ENCODE peak calls at places on chromosome 11, in seven cellular contexts. V is H9, S is neuronal stem cell, A is IMR-90, H is mesendoderm, I is mesenchymal stem cell, R is H1. Y is an unnamed sample.

GRCh38 chr11:441418-442274 is at the start of gene ANO9:
- DNase-seq in V (peak; percentile 75), S (no peak), A (no peak), H (peak; percentile 32), I (peak; percentile 53), R (peak; percentile 77), Y (peak; percentile 36)

GRCh38 chr11:69094111-69094914 is 45.6 kb downstream of the TPCN2 start:
- DNase-seq in V (no peak), S (no peak), A (no peak), H (no peak), I (no peak), R (no peak), Y (no peak)

GRCh38 chr11:106156290-106156937 is 79.0 kb downstream of the AASDHPPT start:
- DNase-seq in V (no peak), S (peak; percentile 21), A (peak; percentile 83), H (peak; percentile 63), I (peak; percentile 89), R (no peak), Y (peak; percentile 91)

GRCh38 chr11:47932544-47932943 is 47.8 kb upstream of the PTPRJ start:
- DNase-seq in V (no peak), S (no peak), A (no peak), H (no peak), I (no peak), R (no peak), Y (no peak)

GRCh38 chr11:5204787-5205186 is 4.3 kb upstream of the OR51V1 start:
- DNase-seq in V (no peak), S (peak; percentile 44), A (peak; percentile 90), H (peak; percentile 87), I (peak; percentile 77), R (no peak), Y (peak; percentile 16)

GRCh38 chr11:126993599-126993998 is 7.0 kb downstream of the KIRREL3 start:
- DNase-seq in V (no peak), S (no peak), A (peak; percentile 54), H (no peak), I (no peak), R (no peak), Y (peak; percentile 71)

GRCh38 chr11:118914178-118914918 is 11.4 kb downstream of the BCL9L start:
- DNase-seq in V (peak; percentile 59), S (no peak), A (no peak), H (peak; percentile 51), I (no peak), R (no peak), Y (no peak)

GRCh38 chr11:118258410-118258809 is 5.7 kb downstream of the MPZL2 start:
- DNase-seq in V (no peak), S (no peak), A (no peak), H (peak; percentile 34), I (no peak), R (no peak), Y (no peak)

GRCh38 chr11:107849791-107850190 is 8.8 kb downstream of the SLC35F2 start:
- DNase-seq in V (no peak), S (no peak), A (no peak), H (no peak), I (no peak), R (no peak), Y (peak; percentile 43)

GRCh38 chr11:119065369-119065768 is 2.2 kb upstream of the VPS11 start:
- DNase-seq in V (peak; percentile 49), S (no peak), A (peak; percentile 40), H (peak; percentile 68), I (peak; percentile 62), R (no peak), Y (peak; percentile 58)

GRCh38 chr11:62708423-62709261 is 1.2 kb downstream of the GNG3 start:
- DNase-seq in V (peak; percentile 58), S (no peak), A (no peak), H (peak; percentile 62), I (no peak), R (peak; percentile 69), Y (no peak)
- H2BK5ac ChIP-seq in V (no peak overlapping the region), S (peak overlapping the region; percentile 85), A (peak overlapping the region; percentile 53), H (peak overlapping the region; percentile 86), I (peak overlapping the region; percentile 3), R (peak overlapping the region; percentile 82), Y (peak overlapping the region; percentile 79)

GRCh38 chr11:19055016-19055415 is 5.5 kb downstream of the MRGPRX2 start:
- DNase-seq in V (no peak), S (no peak), A (no peak), H (no peak), I (no peak), R (no peak), Y (no peak)
- H3K4ac ChIP-seq in V (no peak overlapping the region), S (no peak overlapping the region), A (no peak overlapping the region), H (no peak overlapping the region), I (no peak overlapping the region), R (no peak overlapping the region), Y (no peak overlapping the region)

GRCh38 chr11:130087294-130087926 is 17.7 kb downstream of the APLP2 start:
- DNase-seq in V (no peak), S (no peak), A (no peak), H (no peak), I (no peak), R (no peak), Y (no peak)

GRCh38 chr11:130089669-130090063 is 20.0 kb downstream of the APLP2 start:
- DNase-seq in V (no peak), S (no peak), A (no peak), H (no peak), I (no peak), R (no peak), Y (no peak)

GRCh38 chr11:130086627-130087026 is 16.9 kb downstream of the APLP2 start:
- DNase-seq in V (no peak), S (no peak), A (no peak), H (no peak), I (no peak), R (no peak), Y (no peak)

GRCh38 chr11:130088217-130088616 is 18.5 kb downstream of the APLP2 start:
- DNase-seq in V (no peak), S (no peak), A (no peak), H (no peak), I (no peak), R (no peak), Y (no peak)

DNA sequence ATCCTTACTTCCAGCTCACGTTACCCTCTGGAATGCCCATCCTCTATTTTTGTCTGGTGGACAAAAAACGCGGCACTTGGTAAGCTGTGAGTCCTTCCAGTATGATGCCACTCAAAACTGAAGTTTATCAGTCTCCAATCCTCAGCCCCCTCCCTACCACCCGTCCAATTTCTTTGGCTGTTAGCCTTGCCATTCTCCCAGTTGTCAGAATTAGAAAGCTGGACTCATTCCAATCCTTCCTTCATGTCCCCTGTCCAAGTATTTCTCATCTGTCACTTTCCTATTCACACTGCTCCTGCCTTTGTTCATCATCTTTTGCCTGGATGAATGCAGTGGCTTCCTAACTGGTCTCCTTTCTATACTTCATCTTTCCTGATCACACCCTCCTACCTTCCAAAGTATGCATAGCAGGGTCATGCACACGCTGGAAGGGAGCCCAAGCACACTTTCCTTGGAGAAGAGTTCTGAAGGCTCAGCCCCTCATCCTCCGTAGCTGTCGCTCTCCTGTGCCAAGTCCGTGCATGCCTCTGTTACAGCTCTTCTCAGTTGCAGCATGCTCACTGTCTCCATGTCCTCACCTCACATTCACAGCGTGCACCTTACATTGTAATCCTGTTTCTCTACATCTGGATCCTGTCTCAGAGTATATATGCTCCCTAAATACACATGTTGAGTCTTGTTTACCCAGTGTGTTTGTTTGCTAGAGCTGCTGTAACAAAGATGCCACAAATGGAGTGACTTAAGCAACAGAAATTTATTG is 19.4 kb downstream of the APLP2 start:
- DNase-seq in V (no peak), S (no peak), A (no peak), H (no peak), I (no peak), R (no peak), Y (no peak)
- H2BK5ac ChIP-seq in V (no peak overlapping the region), S (no peak overlapping the region), A (no peak overlapping the region), H (no peak overlapping the region), I (no peak overlapping the region), R (peak overlapping the region; percentile 62), Y (no peak overlapping the region)

DNA sequence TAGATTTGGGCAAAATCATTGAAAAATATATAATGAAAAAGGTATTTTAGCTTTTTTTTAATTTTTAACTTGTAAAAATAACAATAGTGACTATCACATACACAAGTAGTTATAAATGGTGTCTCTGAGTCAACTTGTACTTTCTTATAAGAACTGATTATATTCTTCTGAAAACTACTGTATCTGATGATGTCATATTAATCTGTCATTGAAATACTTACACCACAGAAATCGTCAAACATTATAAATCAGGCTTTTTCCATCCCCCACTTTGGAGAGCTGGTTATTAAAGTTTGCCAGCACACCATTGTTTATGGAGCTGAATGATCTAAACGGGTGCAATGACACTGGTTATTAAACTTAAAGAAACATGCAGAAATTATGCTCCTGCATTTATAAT is 1259.6 kb upstream of the CNTN5 start:
- DNase-seq in V (no peak), S (no peak), A (no peak), H (no peak), I (no peak), R (no peak), Y (no peak)
- H3K4ac ChIP-seq in V (no peak overlapping the region), S (no peak overlapping the region), A (no peak overlapping the region), H (no peak overlapping the region), I (no peak overlapping the region), R (no peak overlapping the region), Y (no peak overlapping the region)

GRCh38 chr11:129042503-129042902 is 99.8 kb upstream of the TP53AIP1 start:
- DNase-seq in V (no peak), S (no peak), A (no peak), H (no peak), I (peak; percentile 21), R (no peak), Y (no peak)

GRCh38 chr11:129048911-129049310 is 106.2 kb upstream of the TP53AIP1 start:
- DNase-seq in V (no peak), S (no peak), A (no peak), H (no peak), I (no peak), R (no peak), Y (no peak)

GRCh38 chr11:129041611-129042018 is 98.9 kb upstream of the TP53AIP1 start:
- DNase-seq in V (no peak), S (no peak), A (peak; percentile 25), H (no peak), I (peak; percentile 25), R (no peak), Y (peak; percentile 14)

GRCh38 chr11:129045150-129045549 is 102.5 kb upstream of the TP53AIP1 start:
- DNase-seq in V (no peak), S (no peak), A (no peak), H (no peak), I (no peak), R (no peak), Y (no peak)
- H2BK5ac ChIP-seq in V (no peak overlapping the region), S (no peak overlapping the region), A (no peak overlapping the region), H (no peak overlapping the region), I (no peak overlapping the region), R (no peak overlapping the region), Y (no peak overlapping the region)

GRCh38 chr11:11215058-11215815 is 137.8 kb downstream of the CSNK2A3 start:
- DNase-seq in V (no peak), S (no peak), A (no peak), H (no peak), I (no peak), R (no peak), Y (no peak)

GRCh38 chr11:11218287-11218986 is 134.6 kb downstream of the CSNK2A3 start:
- DNase-seq in V (no peak), S (no peak), A (no peak), H (no peak), I (no peak), R (no peak), Y (no peak)

GRCh38 chr11:11215944-11216343 is 137.1 kb downstream of the CSNK2A3 start:
- DNase-seq in V (no peak), S (no peak), A (no peak), H (no peak), I (no peak), R (no peak), Y (no peak)

GRCh38 chr11:11217555-11218286 is 135.3 kb downstream of the CSNK2A3 start:
- DNase-seq in V (no peak), S (no peak), A (no peak), H (no peak), I (no peak), R (no peak), Y (no peak)

GRCh38 chr11:11220786-11221185 is 132.3 kb downstream of the CSNK2A3 start:
- DNase-seq in V (no peak), S (no peak), A (no peak), H (peak; percentile 26), I (no peak), R (no peak), Y (no peak)
- H3K4ac ChIP-seq in V (no peak overlapping the region), S (no peak overlapping the region), A (no peak overlapping the region), H (no peak overlapping the region), I (no peak overlapping the region), R (no peak overlapping the region), Y (no peak overlapping the region)